ENCODE peak calls at places on chromosome 10, in nine cellular contexts. V, O, C, P, H, T, G, A and B are unnamed samples.

GRCh38 chr10:74799840-74800239 is 26.6 kb upstream of the KAT6B start:
- DNase-seq in H (no peak), A (peak; percentile 94), P (no peak), C (no peak), V (no peak), G (no peak), T (peak; percentile 14), O (no peak), B (no peak)

GRCh38 chr10:83078645-83079044 is 1060.7 kb upstream of the GHITM start:
- DNase-seq in P (no peak), V (no peak), T (no peak), H (no peak), C (no peak), O (no peak), G (no peak), A (no peak), B (no peak)

GRCh38 chr10:12321641-12322040 is 27.7 kb upstream of the CAMK1D start:
- DNase-seq in G (no peak), T (no peak), P (no peak), V (no peak), H (no peak), O (no peak), A (no peak), C (no peak), B (no peak)

GRCh38 chr10:63553031-63553430 is 31.8 kb downstream of the REEP3 start:
- DNase-seq in P (no peak), O (no peak), T (no peak), H (no peak), V (no peak), G (no peak), A (peak; percentile 74), C (no peak), B (no peak)

GRCh38 chr10:68871105-68871711 is 29.9 kb upstream of the DDX50 start:
- DNase-seq in H (no peak), V (peak; percentile 38), P (no peak), G (no peak), T (no peak), C (no peak), O (peak; percentile 16), A (peak; percentile 71), B (no peak)

GRCh38 chr10:86289577-86289868 is 77.1 kb downstream of the GRID1 start:
- DNase-seq in H (no peak), O (no peak), A (no peak), C (peak; percentile 42), T (no peak), V (no peak), G (no peak), P (no peak), B (no peak)

GRCh38 chr10:76887223-76888010 is 750.2 kb downstream of the KCNMA1 start:
- DNase-seq in H (no peak), G (no peak), T (no peak), A (no peak), V (no peak), P (no peak), C (no peak), O (no peak), B (no peak)

GRCh38 chr10:77821551-77821950 is 105.0 kb downstream of the DLG5 start:
- DNase-seq in P (no peak), C (peak; percentile 66), T (no peak), A (no peak), V (no peak), O (no peak), H (no peak), G (no peak), B (no peak)

GRCh38 chr10:12973149-12973718 is 28.3 kb downstream of the CCDC3 start:
- DNase-seq in P (no peak), G (no peak), O (no peak), H (no peak), T (no peak), A (no peak), C (no peak), V (no peak), B (no peak)

GRCh38 chr10:15558136-15558535 is 161.6 kb downstream of the ITGA8 start:
- DNase-seq in C (no peak), V (no peak), T (no peak), P (no peak), G (no peak), H (no peak), O (no peak), A (peak; percentile 69), B (no peak)

GRCh38 chr10:3955493-3955892 is 170.5 kb upstream of the KLF6 start:
- DNase-seq in H (no peak), C (no peak), P (no peak), V (no peak), O (no peak), G (no peak), A (peak; percentile 20), T (no peak), B (no peak)

GRCh38 chr10:101144053-101144452 is 13.0 kb downstream of the TLX1 start:
- DNase-seq in A (no peak), C (no peak), G (no peak), O (no peak), P (no peak), V (no peak), H (no peak), T (no peak), B (no peak)

GRCh38 chr10:95456486-95456885 is 104.7 kb downstream of the SORBS1 start:
- DNase-seq in O (no peak), H (no peak), P (no peak), C (no peak), A (no peak), G (no peak), T (peak; percentile 25), V (no peak), B (no peak)

GRCh38 chr10:95457319-95457886 is 103.8 kb downstream of the SORBS1 start:
- DNase-seq in V (no peak), A (no peak), G (no peak), T (no peak), C (no peak), P (no peak), O (no peak), H (no peak), B (no peak)

GRCh38 chr10:95458014-95458413 is 103.2 kb downstream of the SORBS1 start:
- DNase-seq in T (no peak), O (no peak), C (no peak), H (no peak), A (no peak), V (no peak), P (no peak), G (no peak), B (no peak)

GRCh38 chr10:95459446-95459845 is 101.7 kb downstream of the SORBS1 start:
- DNase-seq in A (no peak), V (no peak), G (no peak), P (peak; percentile 52), H (no peak), C (no peak), T (no peak), O (peak; percentile 48), B (no peak)

GRCh38 chr10:95458824-95459223 is 102.3 kb downstream of the SORBS1 start:
- DNase-seq in V (no peak), P (no peak), O (no peak), G (no peak), T (no peak), H (no peak), C (no peak), A (no peak), B (no peak)
- H3K4me1 ChIP-seq in V (peaks cover 12% of the 10 kb centered on the region), P (peaks cover 6% of the 10 kb centered on the region), O (no peaks in the 10 kb centered on the region), G (peaks cover 8% of the 10 kb centered on the region), T (no peaks in the 10 kb centered on the region), H (peaks cover 8% of the 10 kb centered on the region), C (no peaks in the 10 kb centered on the region), A (no peaks in the 10 kb centered on the region), B (peaks cover 33% of the 10 kb centered on the region)

DNA sequence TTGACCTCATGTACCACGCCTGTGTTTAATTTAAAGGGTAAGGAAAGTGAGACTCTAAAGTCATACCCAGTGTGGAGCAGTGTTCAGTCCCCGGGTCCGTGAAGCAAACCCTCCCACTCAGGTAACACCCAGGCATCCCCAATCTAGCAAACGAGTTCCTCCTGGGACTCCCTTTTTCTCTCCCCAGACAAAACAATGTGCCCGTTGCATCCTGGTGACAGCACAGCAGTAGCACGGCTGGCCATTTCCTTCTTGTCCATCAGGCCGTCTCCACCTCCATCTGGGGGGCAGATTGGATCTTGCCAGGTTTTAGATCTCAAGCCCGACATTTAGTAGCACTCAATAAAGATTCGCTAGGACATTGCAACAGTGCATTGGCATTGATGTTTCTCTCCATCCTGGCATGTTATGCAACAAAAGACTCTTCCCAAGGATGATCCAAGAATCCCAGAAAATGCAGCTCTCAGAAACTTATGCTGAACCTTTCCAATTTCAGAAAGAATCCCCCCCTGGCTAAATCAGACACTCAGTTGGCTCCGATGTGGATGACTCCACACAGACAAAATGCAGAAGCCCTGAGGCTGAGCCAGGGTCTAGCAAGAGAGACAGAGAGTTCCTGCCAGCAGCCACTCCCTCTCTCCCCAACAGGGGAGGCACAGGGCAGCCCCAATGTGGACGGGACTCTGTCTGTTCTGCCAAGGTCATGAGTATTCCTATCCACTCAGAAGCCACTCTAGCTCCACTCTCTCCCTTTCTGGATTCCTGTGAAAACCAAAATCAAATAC is 274.5 kb upstream of the MGMT start:
- DNase-seq in V (peak; percentile 25), H (peak; percentile 89), P (peak; percentile 33), T (no peak), C (no peak), O (peak; percentile 78), A (no peak), G (peak; percentile 38), B (peak; percentile 72)
- H3K9me3 ChIP-seq in V (no peaks in the 10 kb centered on the region), H (peaks cover 2% of the 10 kb centered on the region), P (no peaks in the 10 kb centered on the region), T (no peaks in the 10 kb centered on the region), C (no peaks in the 10 kb centered on the region), O (no peaks in the 10 kb centered on the region), A (peaks cover 14% of the 10 kb centered on the region), G (peaks cover 6% of the 10 kb centered on the region), B (no peaks in the 10 kb centered on the region)

GRCh38 chr10:43606323-43607198 is at the start of gene ZNF485:
- DNase-seq in V (peak; percentile 66), P (peak; percentile 68), G (peak; percentile 27), T (peak; percentile 58), C (peak; percentile 94), H (no peak), O (peak; percentile 87), A (peak; percentile 64), B (peak; percentile 35)
- TF ChIP-seq POLR2A in V (peak; percentile 41), P (no peak), G (no peak), T (no peak), C (no peak), H (no peak), O (no peak), A (no peak), B (peak; percentile 28)

DNA sequence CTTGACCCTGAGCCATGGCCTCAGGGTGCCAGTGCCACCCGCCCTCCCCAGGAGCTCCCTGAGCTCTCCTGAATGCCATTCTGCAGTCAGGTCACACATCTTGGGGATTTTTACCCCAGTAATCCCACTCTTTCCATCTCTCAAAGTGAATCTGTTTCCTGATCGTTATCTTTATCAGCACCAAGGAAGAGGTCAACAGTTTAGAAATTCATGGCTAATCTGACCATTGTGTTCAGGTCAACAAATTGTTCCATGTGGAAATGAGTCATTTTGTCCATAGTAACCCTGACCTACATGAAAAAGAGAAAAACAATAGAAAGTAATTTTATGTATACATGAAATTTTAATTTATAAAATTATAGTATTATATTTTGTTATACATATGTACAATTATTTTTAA is 28.8 kb upstream of the ZNF488 start:
- DNase-seq in G (no peak), C (no peak), P (no peak), O (no peak), A (no peak), T (no peak), V (no peak), H (no peak), B (no peak)
- H3K4me1 ChIP-seq in G (no peaks in the 10 kb centered on the region), C (no peaks in the 10 kb centered on the region), P (no peaks in the 10 kb centered on the region), O (no peaks in the 10 kb centered on the region), A (no peaks in the 10 kb centered on the region), T (no peaks in the 10 kb centered on the region), V (no peaks in the 10 kb centered on the region), H (no peaks in the 10 kb centered on the region), B (no peaks in the 10 kb centered on the region)